ENCODE peak calls at places on chromosomes 5 and 9, in four cellular contexts. One of them, this sample, is unnamed.

GRCh38 chr9:126420643-126421564 is 94.3 kb downstream of the MVB12B start:
- DNase-seq in choroid plexus epithelial cell: peak
- DNase-seq in GM12865: no peak
- DNase-seq in thyroid gland: peak
- DNase-seq in this sample: no peak

GRCh38 chr9:133580416-133580738 is 28.8 kb downstream of the FAM163B start:
- DNase-seq in choroid plexus epithelial cell: no peak
- DNase-seq in thyroid gland: no peak
- DNase-seq in GM12865: no peak
- DNase-seq in this sample: no peak

GRCh38 chr5:155728146-155728856 is 598.7 kb upstream of the SGCD start:
- DNase-seq in thyroid gland: peak
- DNase-seq in choroid plexus epithelial cell: peak
- DNase-seq in GM12865: no peak
- DNase-seq in this sample: peak

GRCh38 chr5:134079748-134080581 is 34.5 kb upstream of the TCF7 start:
- DNase-seq in GM12865: peak
- DNase-seq in thyroid gland: no peak
- DNase-seq in choroid plexus epithelial cell: no peak
- DNase-seq in this sample: peak

GRCh38 chr5:103801681-103802080 is 239.1 kb upstream of the NUDT12 start:
- DNase-seq in choroid plexus epithelial cell: peak
- DNase-seq in GM12865: no peak
- DNase-seq in thyroid gland: no peak
- DNase-seq in this sample: no peak

GRCh38 chr9:23824241-23825142 is 1.5 kb downstream of the ELAVL2 start:
- DNase-seq in choroid plexus epithelial cell: no peak
- DNase-seq in GM12865: no peak
- DNase-seq in thyroid gland: peak
- DNase-seq in this sample: no peak

GRCh38 chr9:109639666-109640231 is 140.2 kb upstream of the PALM2AKAP2 start:
- DNase-seq in thyroid gland: no peak
- DNase-seq in choroid plexus epithelial cell: no peak
- DNase-seq in GM12865: no peak
- DNase-seq in this sample: no peak

GRCh38 chr9:35518981-35519679 is 29.2 kb downstream of the RUSC2 start:
- DNase-seq in GM12865: no peak
- DNase-seq in thyroid gland: peak
- DNase-seq in choroid plexus epithelial cell: peak
- DNase-seq in this sample: no peak

GRCh38 chr5:169265888-169266287 is 35.1 kb downstream of the SLIT3 start:
- DNase-seq in GM12865: no peak
- DNase-seq in choroid plexus epithelial cell: peak
- DNase-seq in thyroid gland: no peak
- DNase-seq in this sample: no peak

GRCh38 chr5:15496886-15497285 is 3.1 kb upstream of the FBXL7 start:
- DNase-seq in GM12865: no peak
- DNase-seq in thyroid gland: no peak
- DNase-seq in choroid plexus epithelial cell: no peak
- DNase-seq in this sample: no peak

GRCh38 chr5:39193553-39194465 is 25.6 kb downstream of the FYB1 start:
- DNase-seq in choroid plexus epithelial cell: no peak
- DNase-seq in GM12865: no peak
- DNase-seq in thyroid gland: no peak
- DNase-seq in this sample: no peak

GRCh38 chr5:68021958-68022357 is 193.6 kb upstream of the PIK3R1 start:
- DNase-seq in choroid plexus epithelial cell: no peak
- DNase-seq in GM12865: no peak
- DNase-seq in thyroid gland: no peak
- DNase-seq in this sample: no peak

GRCh38 chr9:132851421-132851792 is 26.7 kb downstream of the AK8 start:
- DNase-seq in choroid plexus epithelial cell: no peak
- DNase-seq in thyroid gland: no peak
- DNase-seq in GM12865: no peak
- DNase-seq in this sample: peak

GRCh38 chr5:111932628-111933027 is 175.6 kb upstream of the NREP start:
- DNase-seq in choroid plexus epithelial cell: no peak
- DNase-seq in thyroid gland: no peak
- DNase-seq in GM12865: no peak
- DNase-seq in this sample: no peak

GRCh38 chr9:124390812-124391658 is 24.2 kb downstream of the PSMB7 start:
- DNase-seq in thyroid gland: no peak
- DNase-seq in choroid plexus epithelial cell: peak
- DNase-seq in GM12865: no peak
- DNase-seq in this sample: no peak

GRCh38 chr9:124394596-124394995 is 20.6 kb downstream of the PSMB7 start:
- DNase-seq in choroid plexus epithelial cell: no peak
- DNase-seq in GM12865: no peak
- DNase-seq in thyroid gland: no peak
- DNase-seq in this sample: no peak

GRCh38 chr9:124394167-124394566 is 21.1 kb downstream of the PSMB7 start:
- DNase-seq in GM12865: peak
- DNase-seq in thyroid gland: no peak
- DNase-seq in choroid plexus epithelial cell: no peak
- DNase-seq in this sample: no peak

GRCh38 chr9:124392254-124392653 is 23.0 kb downstream of the PSMB7 start:
- DNase-seq in thyroid gland: no peak
- DNase-seq in choroid plexus epithelial cell: no peak
- DNase-seq in GM12865: no peak
- DNase-seq in this sample: no peak

DNA sequence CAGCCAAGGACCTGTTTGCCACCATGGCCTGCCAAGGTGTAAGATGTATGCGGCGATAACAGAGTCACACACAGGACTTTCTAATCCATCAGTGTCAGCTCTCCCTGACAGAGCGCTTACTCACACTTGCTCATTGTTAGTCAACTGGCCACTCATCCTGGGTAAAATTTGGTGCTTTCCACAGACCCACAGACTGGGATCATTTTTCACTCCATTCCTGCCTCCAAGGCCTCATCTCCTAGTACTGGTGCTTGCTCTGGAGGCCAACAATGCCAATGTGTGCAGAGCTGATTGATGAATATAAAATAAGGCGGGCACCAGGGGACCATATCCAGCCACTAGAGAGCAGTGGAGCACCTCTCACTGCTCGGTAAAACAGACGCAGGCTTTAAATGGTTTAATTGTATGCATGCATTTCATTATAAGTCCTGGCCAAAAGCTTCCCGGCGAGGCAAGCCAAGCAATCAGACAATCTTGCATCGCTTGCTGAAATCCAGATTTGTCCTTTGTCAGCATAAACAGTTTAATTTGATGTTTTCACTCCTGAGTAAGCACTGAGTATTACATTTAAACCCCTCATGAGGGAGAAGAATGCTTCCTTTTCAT is 22.3 kb downstream of the PSMB7 start:
- DNase-seq in thyroid gland: no peak
- DNase-seq in GM12865: no peak
- DNase-seq in choroid plexus epithelial cell: peak
- DNase-seq in this sample: no peak
- TF ChIP-seq CTCF in thyroid gland: no peak
- TF ChIP-seq CTCF in GM12865: no peak
- TF ChIP-seq CTCF in choroid plexus epithelial cell: peak
- TF ChIP-seq CTCF in this sample: no peak

GRCh38 chr9:130387398-130387797 is 57.4 kb upstream of the ASS1 start:
- DNase-seq in choroid plexus epithelial cell: no peak
- DNase-seq in GM12865: no peak
- DNase-seq in thyroid gland: no peak
- DNase-seq in this sample: no peak

GRCh38 chr9:130390986-130391385 is 53.8 kb upstream of the ASS1 start:
- DNase-seq in GM12865: no peak
- DNase-seq in thyroid gland: no peak
- DNase-seq in choroid plexus epithelial cell: no peak
- DNase-seq in this sample: no peak

GRCh38 chr9:130387905-130388304 is 56.9 kb upstream of the ASS1 start:
- DNase-seq in GM12865: no peak
- DNase-seq in choroid plexus epithelial cell: no peak
- DNase-seq in thyroid gland: no peak
- DNase-seq in this sample: no peak

GRCh38 chr9:130391863-130392262 is 52.9 kb upstream of the ASS1 start:
- DNase-seq in thyroid gland: no peak
- DNase-seq in GM12865: no peak
- DNase-seq in choroid plexus epithelial cell: no peak
- DNase-seq in this sample: no peak

GRCh38 chr9:130390371-130390770 is 54.4 kb upstream of the ASS1 start:
- DNase-seq in GM12865: no peak
- DNase-seq in choroid plexus epithelial cell: no peak
- DNase-seq in thyroid gland: no peak
- DNase-seq in this sample: no peak
- TF ChIP-seq CTCF in GM12865: no peak
- TF ChIP-seq CTCF in choroid plexus epithelial cell: no peak
- TF ChIP-seq CTCF in thyroid gland: no peak
- TF ChIP-seq CTCF in this sample: no peak

GRCh38 chr5:175207321-175208040 is 236.5 kb downstream of the DRD1 start:
- DNase-seq in thyroid gland: no peak
- DNase-seq in GM12865: no peak
- DNase-seq in choroid plexus epithelial cell: no peak
- DNase-seq in this sample: no peak
- TF ChIP-seq CTCF in thyroid gland: no peak
- TF ChIP-seq CTCF in GM12865: no peak
- TF ChIP-seq CTCF in choroid plexus epithelial cell: no peak
- TF ChIP-seq CTCF in this sample: no peak

DNA sequence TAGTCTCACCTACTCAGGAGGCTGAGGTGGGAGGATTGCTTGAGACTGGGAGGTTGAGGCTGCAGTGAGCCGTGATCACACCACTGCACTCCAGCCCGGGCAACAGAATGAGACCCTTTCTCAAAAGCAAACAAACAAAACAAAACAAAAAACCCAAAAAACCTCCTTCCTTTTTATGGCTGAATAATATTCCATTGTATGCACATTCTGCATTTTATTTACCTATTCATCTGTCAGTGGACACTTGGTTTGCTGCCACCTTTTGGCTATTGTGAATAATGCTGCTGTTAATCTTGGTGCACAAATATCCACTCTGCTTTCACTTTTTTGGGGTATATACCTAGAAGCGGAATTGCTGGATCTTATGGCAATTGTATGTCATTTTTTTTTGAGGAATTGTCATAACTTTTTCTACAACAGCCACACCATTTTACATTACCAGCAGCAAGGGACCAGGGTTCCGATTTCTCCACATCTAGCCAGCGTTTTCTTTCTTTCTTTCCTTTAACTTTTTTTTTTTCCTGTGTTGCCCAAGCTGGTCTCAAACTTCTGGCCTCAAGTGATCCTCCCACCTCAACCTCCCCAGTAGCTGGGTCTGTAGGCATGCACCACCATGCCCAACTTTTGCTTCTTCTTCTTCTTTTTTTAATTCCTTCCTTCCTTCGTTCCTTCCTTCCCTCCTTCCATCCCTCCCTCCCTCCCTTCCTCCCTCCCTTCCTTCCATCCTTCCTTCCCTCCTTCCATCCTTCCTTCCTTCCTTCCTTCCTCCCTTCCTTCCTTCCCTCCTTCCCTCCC is 30.6 kb downstream of the NKX2-5 start:
- DNase-seq in choroid plexus epithelial cell: peak
- DNase-seq in thyroid gland: no peak
- DNase-seq in GM12865: peak
- DNase-seq in this sample: peak
- TF ChIP-seq CTCF in choroid plexus epithelial cell: peak
- TF ChIP-seq CTCF in thyroid gland: peak
- TF ChIP-seq CTCF in GM12865: peak
- TF ChIP-seq CTCF in this sample: peak